ENCODE peak calls at places on chromosomes 11 and 22, in nine cellular contexts. E is psoas muscle, N is WERI-Rb-1, R is uterus, M is coronary artery, T is brain microvascular endothelial cell, H is A549, B is prostate gland, Z is lung. J is an unnamed sample.

GRCh38 chr11:23021287-23021863 is 161.1 kb upstream of the CCDC179 start:
- DNase-seq in R (no peak), B (no peak), M (no peak), Z (no peak), E (no peak), T (peak), N (peak), H (peak), J (no peak)

GRCh38 chr11:134282121-134283045 is 6.2 kb downstream of the GLB1L3 start:
- DNase-seq in M (no peak), Z (peak), H (no peak), T (no peak), R (no peak), B (no peak), N (no peak), E (no peak), J (no peak)

GRCh38 chr22:37627545-37627944 is 11.9 kb upstream of the SH3BP1 start:
- DNase-seq in T (no peak), N (no peak), M (no peak), R (no peak), B (no peak), H (no peak), E (no peak), Z (no peak), J (no peak)

GRCh38 chr11:7892751-7893356 is 38.2 kb downstream of the OR10A6 start:
- DNase-seq in N (no peak), B (no peak), T (peak), Z (no peak), M (no peak), E (no peak), R (no peak), H (peak), J (no peak)

GRCh38 chr22:41482319-41482935 is 13.5 kb downstream of the ACO2 start:
- DNase-seq in R (no peak), Z (no peak), E (no peak), T (peak), M (no peak), B (no peak), N (no peak), H (no peak), J (no peak)

GRCh38 chr22:36562261-36562835 is 33.4 kb upstream of the EIF3D start:
- DNase-seq in T (peak), B (no peak), R (no peak), M (no peak), E (no peak), H (peak), N (no peak), Z (no peak), J (no peak)

GRCh38 chr11:63504933-63505586 is 824 bp upstream of the LGALS12 start:
- DNase-seq in E (peak), R (no peak), B (no peak), M (no peak), H (no peak), N (no peak), T (no peak), Z (no peak), J (peak)

GRCh38 chr11:119505861-119506260 is 82.9 kb upstream of the THY1 start:
- DNase-seq in H (no peak), M (no peak), N (no peak), Z (no peak), E (no peak), B (no peak), T (no peak), R (no peak), J (no peak)

GRCh38 chr22:47599753-47600152 is 837.3 kb downstream of the TBC1D22A start:
- DNase-seq in T (no peak), H (no peak), N (peak), R (no peak), M (no peak), Z (no peak), E (no peak), B (no peak), J (no peak)

GRCh38 chr11:3627291-3627690 is 14.5 kb downstream of the ART5 start:
- DNase-seq in N (no peak), E (peak), T (peak), Z (no peak), B (no peak), M (no peak), R (no peak), H (peak), J (no peak)

GRCh38 chr11:16759857-16760256 is 21.4 kb downstream of the C11orf58 start:
- DNase-seq in H (no peak), T (no peak), N (no peak), M (no peak), Z (no peak), R (no peak), E (no peak), B (no peak), J (no peak)

GRCh38 chr11:111846063-111846462 is 25.3 kb downstream of the ALG9 start:
- DNase-seq in T (peak), Z (no peak), M (no peak), B (no peak), N (no peak), E (no peak), H (no peak), R (no peak), J (no peak)

GRCh38 chr11:127420139-127420538 is 419.6 kb upstream of the KIRREL3 start:
- DNase-seq in B (no peak), R (no peak), T (no peak), E (no peak), N (no peak), H (no peak), M (no peak), Z (no peak), J (no peak)

GRCh38 chr11:15865212-15865987 is 490.9 kb downstream of the SOX6 start:
- DNase-seq in M (peak), Z (no peak), T (no peak), N (no peak), H (no peak), B (no peak), E (no peak), R (no peak), J (no peak)

GRCh38 chr11:2203440-2204259 is 32.0 kb upstream of the TH start:
- DNase-seq in H (no peak), R (no peak), Z (no peak), T (no peak), N (no peak), M (peak), E (peak), B (no peak), J (no peak)

GRCh38 chr22:37374571-37374970 is 52.7 kb downstream of the ELFN2 start:
- DNase-seq in N (no peak), Z (no peak), T (no peak), B (no peak), H (no peak), E (no peak), M (no peak), R (no peak), J (no peak)

GRCh38 chr11:70524096-70524922 is 126.0 kb downstream of the CTTN start:
- DNase-seq in B (no peak), N (peak), H (no peak), T (peak), R (no peak), E (peak), Z (no peak), M (no peak), J (no peak)

GRCh38 chr11:71999813-72000590 is 1.3 kb downstream of the IL18BP start:
- DNase-seq in H (no peak), T (no peak), B (no peak), R (no peak), M (no peak), Z (no peak), N (no peak), E (no peak), J (no peak)

GRCh38 chr11:33045551-33046255 is 6.3 kb downstream of the TCP11L1 start:
- DNase-seq in R (no peak), M (no peak), E (no peak), H (peak), B (no peak), Z (no peak), T (no peak), N (no peak), J (no peak)

GRCh38 chr11:127493330-127493729 is 492.8 kb upstream of the KIRREL3 start:
- DNase-seq in T (peak), H (peak), M (no peak), B (no peak), R (no peak), N (peak), E (no peak), Z (no peak), J (no peak)

GRCh38 chr11:65773784-65774411 is 6.9 kb downstream of the AP5B1 start:
- DNase-seq in R (no peak), N (no peak), M (no peak), Z (peak), B (no peak), E (no peak), H (no peak), T (no peak), J (no peak)

GRCh38 chr22:46007003-46007847 is 30.3 kb upstream of the WNT7B start:
- DNase-seq in T (peak), M (peak), H (peak), N (no peak), E (peak), Z (peak), R (peak), B (peak), J (no peak)

GRCh38 chr11:19703211-19703610 is 9.4 kb upstream of the NAV2 start:
- DNase-seq in R (no peak), H (no peak), N (no peak), Z (no peak), E (no peak), B (no peak), M (no peak), T (no peak), J (no peak)

GRCh38 chr22:44157916-44158618 is 22.7 kb upstream of the PARVG start:
- DNase-seq in M (no peak), Z (no peak), R (no peak), E (no peak), H (no peak), N (no peak), B (no peak), T (no peak), J (no peak)

GRCh38 chr22:44154431-44154942 is 26.2 kb upstream of the PARVG start:
- DNase-seq in M (no peak), R (no peak), E (peak), H (no peak), Z (no peak), N (no peak), T (no peak), B (no peak), J (no peak)

GRCh38 chr22:44153705-44154104 is 27.0 kb upstream of the PARVG start:
- DNase-seq in E (peak), H (no peak), B (no peak), R (no peak), T (no peak), Z (no peak), N (no peak), M (no peak), J (no peak)

GRCh38 chr22:44151661-44152060 is 29.1 kb upstream of the PARVG start:
- DNase-seq in H (no peak), T (peak), R (no peak), B (no peak), N (no peak), Z (no peak), E (no peak), M (no peak), J (no peak)

DNA sequence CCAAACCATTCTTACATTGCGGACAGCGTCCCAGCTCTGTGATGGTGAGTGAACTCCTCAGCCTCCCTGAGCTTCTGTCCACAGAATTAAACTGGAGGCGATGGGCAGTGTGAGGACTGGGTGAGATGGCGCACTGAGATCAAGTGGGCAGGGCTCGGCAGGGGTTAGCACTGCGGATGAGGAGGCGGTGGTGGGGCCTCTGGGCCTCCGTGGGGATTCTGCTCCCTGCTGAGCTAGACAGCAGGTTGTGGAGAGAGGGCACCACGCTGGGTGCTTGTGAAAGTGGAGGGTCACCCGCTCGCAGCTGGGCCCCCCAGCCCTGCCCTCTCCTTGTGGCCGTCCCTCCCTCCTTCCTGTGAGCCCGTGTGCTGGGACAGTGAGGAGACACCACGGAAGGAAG is 25.6 kb upstream of the PARVG start:
- DNase-seq in B (no peak), M (no peak), N (no peak), E (peak), R (no peak), T (no peak), Z (no peak), H (no peak), J (no peak)
- H3K27ac ChIP-seq in B (no peak), M (no peak), N (no peak), E (no peak), R (no peak), T (no peak), Z (no peak), H (no peak), J (no peak)

GRCh38 chr11:88174627-88175003 is 628 bp downstream of the RAB38 start:
- DNase-seq in Z (peak), E (peak), N (peak), T (peak), B (peak), H (peak), M (peak), R (peak), J (no peak)
- H3K27ac ChIP-seq in Z (peak), E (no peak), N (no peak), T (peak), B (peak), H (peak), M (peak), R (peak), J (no peak)

DNA sequence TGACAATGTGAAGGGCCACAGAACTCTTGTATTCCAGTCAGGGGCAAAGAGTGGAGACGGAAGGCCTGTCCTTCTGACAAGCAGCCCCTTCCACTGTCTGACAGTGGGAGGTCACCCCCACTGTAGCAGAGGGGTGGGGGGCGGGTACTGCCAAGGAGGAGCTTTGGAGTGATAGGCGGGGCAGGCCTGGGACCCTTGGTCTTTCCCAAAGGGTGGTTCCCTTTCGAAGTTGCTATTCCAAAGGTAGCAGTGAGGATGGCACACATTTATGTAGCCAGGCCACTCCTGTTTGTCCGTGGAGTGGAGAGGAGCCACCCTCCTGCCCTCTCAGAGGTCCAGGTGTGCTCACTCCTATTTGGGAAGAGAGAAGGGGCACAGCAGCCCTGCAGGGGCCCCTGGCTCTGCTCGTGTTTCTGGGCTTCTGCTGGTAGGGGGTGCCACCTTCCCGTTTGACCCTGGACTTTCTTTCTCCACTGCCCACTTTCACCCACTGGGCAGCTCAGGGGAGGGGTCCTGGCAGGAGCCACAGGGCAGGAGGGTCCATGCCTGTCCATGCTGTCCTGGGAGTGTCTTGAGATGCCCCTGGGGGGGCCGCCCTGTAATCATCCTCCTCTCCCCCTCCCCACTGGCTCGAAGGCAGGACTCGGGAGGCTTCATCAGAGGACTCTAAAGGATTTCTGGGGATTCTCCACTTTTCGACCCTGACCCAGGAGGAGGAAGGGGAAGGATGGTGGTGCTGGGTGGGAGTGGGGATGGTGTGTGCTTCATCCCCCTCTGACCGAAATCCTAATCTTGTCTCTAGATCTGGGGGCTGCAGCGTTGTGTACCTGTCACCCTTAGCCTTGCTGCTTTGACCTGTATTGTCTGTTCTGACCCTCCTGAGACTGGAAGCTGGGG is 994 bp downstream of the TAGLN start:
- DNase-seq in M (no peak), T (no peak), N (no peak), H (no peak), Z (no peak), R (peak), B (no peak), E (no peak), J (no peak)
- H3K27ac ChIP-seq in M (peak), T (peak), N (no peak), H (peak), Z (peak), R (peak), B (peak), E (peak), J (peak)

GRCh38 chr11:11620966-11621880 is 582 bp downstream of the GALNT18 start:
- DNase-seq in R (peak), B (peak), E (peak), T (no peak), M (no peak), N (peak), H (peak), Z (peak), J (no peak)
- H3K27ac ChIP-seq in R (peak), B (peak), E (peak), T (no peak), M (peak), N (no peak), H (peak), Z (peak), J (peak)

GRCh38 chr22:28795932-28796856 is 4.2 kb downstream of the XBP1 start:
- DNase-seq in E (no peak), R (no peak), Z (no peak), N (no peak), H (no peak), B (no peak), T (no peak), M (no peak), J (no peak)
- H3K27ac ChIP-seq in E (peak), R (no peak), Z (peak), N (no peak), H (no peak), B (peak), T (no peak), M (peak), J (no peak)

DNA sequence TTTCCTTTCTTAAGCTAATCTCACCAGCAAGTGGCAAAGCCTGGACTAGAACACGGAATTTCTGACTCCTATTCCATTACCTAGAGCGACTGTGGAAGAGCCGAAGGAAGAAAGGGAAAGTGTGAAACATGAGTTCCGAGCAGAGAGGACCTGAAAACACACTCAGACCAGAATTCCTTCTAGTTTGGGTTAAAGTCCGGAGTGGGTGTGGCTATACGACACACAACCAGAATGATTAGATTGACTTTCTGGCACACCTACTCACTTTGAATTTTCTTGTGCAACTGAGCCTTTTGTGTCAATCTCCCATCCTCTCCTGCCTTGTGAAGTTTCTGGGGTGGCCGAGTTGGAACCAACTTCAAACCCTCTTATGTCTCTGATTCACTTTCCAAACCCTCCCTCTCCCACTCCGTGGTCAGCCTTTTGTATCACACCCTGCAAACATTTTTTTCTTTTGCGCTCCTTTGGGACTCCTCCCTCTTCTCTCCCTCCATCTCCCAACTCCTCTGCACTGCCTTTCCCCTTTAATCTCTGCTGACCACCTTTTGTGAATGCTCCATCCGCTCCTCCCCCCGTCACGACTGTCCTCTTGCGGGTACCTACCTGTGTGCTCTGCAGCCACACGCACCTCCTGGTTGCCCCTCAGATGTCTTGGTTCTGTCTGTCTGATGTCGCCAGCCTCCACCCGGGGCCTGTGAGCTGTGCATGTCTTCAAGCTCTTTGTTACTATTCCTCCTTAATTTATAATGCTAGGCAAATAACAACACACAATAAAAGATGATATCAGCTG is 86.3 kb upstream of the BLID start:
- DNase-seq in H (peak), T (peak), B (no peak), N (no peak), E (no peak), M (no peak), R (peak), Z (no peak), J (no peak)
- H3K27ac ChIP-seq in H (peak), T (peak), B (peak), N (no peak), E (no peak), M (peak), R (peak), Z (peak), J (peak)

DNA sequence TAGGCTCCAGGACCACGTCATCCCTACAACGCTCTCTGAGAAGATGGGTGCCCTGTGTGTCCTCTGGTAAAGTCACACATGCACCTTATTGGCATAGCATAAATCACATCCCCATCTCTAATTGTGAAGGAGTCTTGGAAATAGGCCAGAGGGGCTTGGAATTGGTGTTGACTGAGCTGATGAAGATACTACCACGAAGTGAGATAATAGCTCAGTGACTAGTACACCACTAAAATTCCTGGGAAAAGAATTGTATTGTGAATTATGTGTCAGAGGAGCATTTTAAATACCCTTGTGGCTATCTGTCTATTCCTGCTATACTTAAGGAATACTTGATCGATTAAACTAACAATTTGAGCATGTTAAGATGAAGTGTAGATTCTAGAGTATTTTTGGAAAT is 57.7 kb downstream of the TNRC6B start:
- DNase-seq in T (no peak), E (no peak), R (no peak), M (no peak), H (no peak), B (no peak), Z (no peak), N (no peak), J (no peak)
- H3K27ac ChIP-seq in T (no peak), E (peak), R (no peak), M (no peak), H (no peak), B (no peak), Z (no peak), N (no peak), J (no peak)

GRCh38 chr11:79019277-79019676 is 421.6 kb downstream of the TENM4 start:
- DNase-seq in R (no peak), B (no peak), E (no peak), N (no peak), Z (no peak), M (no peak), H (no peak), T (no peak), J (no peak)
- H3K27ac ChIP-seq in R (no peak), B (no peak), E (no peak), N (peak), Z (no peak), M (no peak), H (no peak), T (no peak), J (no peak)

GRCh38 chr11:536841-537621 is at the start of gene LRRC56:
- DNase-seq in M (no peak), R (peak), B (peak), Z (peak), T (peak), E (peak), H (peak), N (peak), J (no peak)
- H3K27ac ChIP-seq in M (no peak), R (no peak), B (peak), Z (peak), T (no peak), E (peak), H (peak), N (no peak), J (peak)

DNA sequence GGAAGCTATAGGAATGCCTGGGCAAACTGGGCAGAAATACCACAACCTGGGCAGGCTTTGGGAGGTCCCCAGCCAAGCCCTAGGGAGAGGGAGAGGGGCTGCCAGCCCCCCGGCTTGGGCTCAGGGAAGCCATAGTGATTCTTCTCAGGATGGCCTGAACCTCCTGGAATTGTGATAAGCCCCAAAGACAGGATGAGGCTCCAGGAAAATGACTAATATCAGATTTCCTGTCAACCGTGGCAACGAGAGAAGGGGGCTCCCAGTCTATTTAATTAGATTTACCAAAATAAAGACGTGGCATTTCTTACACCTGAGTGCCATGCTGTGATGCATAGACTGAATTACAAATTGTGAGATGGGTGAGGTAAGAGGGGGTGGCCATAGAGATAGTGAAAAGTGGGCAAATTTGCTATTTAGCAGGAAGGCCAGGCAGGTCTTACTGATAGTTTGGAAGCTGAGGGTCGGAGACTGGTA is 20.4 kb downstream of the SERPINH1 start:
- DNase-seq in R (no peak), E (no peak), B (no peak), M (no peak), Z (no peak), N (no peak), T (no peak), H (no peak), J (no peak)
- H3K27ac ChIP-seq in R (peak), E (peak), B (peak), M (peak), Z (peak), N (peak), T (peak), H (peak), J (peak)